ENCODE peak calls at places on chromosomes 1 and 21, in four cellular contexts. I is IMR-90, Q is EL, J is ureter. G is an unnamed sample.

GRCh38 chr1:94539496-94539895 is 2.1 kb downstream of the F3 start:
- DNase-seq in I (peak), Q (peak), J (no peak), G (peak)

GRCh38 chr1:71049951-71050598 is 2.5 kb upstream of the PTGER3 start:
- DNase-seq in I (peak), Q (peak), J (no peak), G (peak)

GRCh38 chr1:97332716-97333115 is 588.1 kb downstream of the DPYD start:
- DNase-seq in I (peak), Q (peak), J (no peak), G (peak)

GRCh38 chr1:158005249-158005648 is 11.8 kb downstream of the KIRREL1 start:
- DNase-seq in I (no peak), Q (no peak), J (no peak), G (no peak)

GRCh38 chr1:15426492-15427279 is 11.6 kb upstream of the CTRC start:
- DNase-seq in I (peak), Q (peak), J (no peak), G (no peak)

GRCh38 chr1:6574818-6575217 is 5.0 kb upstream of the ZBTB48 start:
- DNase-seq in I (no peak), Q (no peak), J (no peak), G (no peak)

GRCh38 chr1:240768979-240769378 is 157.0 kb upstream of the GREM2 start:
- DNase-seq in I (no peak), Q (no peak), J (no peak), G (no peak)

GRCh38 chr1:235327559-235328270 is at the start of gene ARID4B:
- DNase-seq in I (no peak), Q (peak), J (no peak), G (no peak)

GRCh38 chr1:179166663-179167417 is 62.6 kb downstream of the ABL2 start:
- DNase-seq in I (peak), Q (peak), J (no peak), G (peak)

GRCh38 chr1:15833069-15833679 is 14.3 kb upstream of the SPEN start:
- DNase-seq in I (no peak), Q (peak), J (peak), G (peak)

GRCh38 chr1:104745875-104746274 is 996.2 kb downstream of the AMY1C start:
- DNase-seq in I (no peak), Q (no peak), J (no peak), G (no peak)

GRCh38 chr1:22908880-22909426 is 63.7 kb downstream of the LACTBL1 start:
- DNase-seq in I (no peak), Q (no peak), J (no peak), G (no peak)

GRCh38 chr1:218328769-218329168 is 16.4 kb upstream of the TGFB2 start:
- DNase-seq in I (no peak), Q (no peak), J (no peak), G (no peak)

GRCh38 chr1:37237948-37238347 is 203.6 kb upstream of the GRIK3 start:
- DNase-seq in I (no peak), Q (no peak), J (no peak), G (no peak)

GRCh38 chr21:44528634-44528995 is 11.4 kb downstream of the KRTAP10-1 start:
- DNase-seq in I (no peak), Q (no peak), J (no peak), G (no peak)

GRCh38 chr1:201999625-202000238 is 10.7 kb upstream of the ELF3 start:
- DNase-seq in I (peak), Q (peak), J (no peak), G (peak)

GRCh38 chr1:156813750-156814570 is 2.7 kb downstream of the SH2D2A start:
- DNase-seq in I (peak), Q (peak), J (peak), G (no peak)

GRCh38 chr1:243179714-243180113 is 75.4 kb downstream of the CEP170 start:
- DNase-seq in I (no peak), Q (no peak), J (no peak), G (peak)

GRCh38 chr1:88658419-88658818 is 25.7 kb upstream of the PKN2 start:
- DNase-seq in I (no peak), Q (no peak), J (no peak), G (no peak)

GRCh38 chr1:37682334-37682987 is 9.9 kb upstream of the CDCA8 start:
- DNase-seq in I (peak), Q (peak), J (peak), G (peak)

GRCh38 chr1:203625623-203626189 is 926 bp upstream of the ATP2B4 start:
- DNase-seq in I (no peak), Q (no peak), J (peak), G (peak)

GRCh38 chr1:93775224-93775623 is 93.6 kb upstream of the BCAR3 start:
- DNase-seq in I (no peak), Q (no peak), J (peak), G (no peak)

GRCh38 chr1:30700528-30701265 is 22.7 kb downstream of the MATN1 start:
- DNase-seq in I (peak), Q (peak), J (no peak), G (peak)

GRCh38 chr1:220990417-220991337 is 111.4 kb downstream of the HLX start:
- DNase-seq in I (peak), Q (peak), J (no peak), G (peak)

GRCh38 chr21:46550511-46550941 is 54.4 kb downstream of the S100B start:
- DNase-seq in I (no peak), Q (no peak), J (no peak), G (no peak)

GRCh38 chr21:29078884-29079765 is 5.7 kb upstream of the CCT8 start:
- DNase-seq in I (no peak), Q (no peak), J (no peak), G (peak)

GRCh38 chr1:219882755-219883154 is 45.6 kb downstream of the SLC30A10 start:
- DNase-seq in I (no peak), Q (no peak), J (no peak), G (no peak)